ENCODE peak calls at places on chromosome 12, in nine cellular contexts. V is SK-N-SH, L is H1, F is stomach, T is transverse colon, I is K562, D is HepG2, S is sigmoid colon, N is suprapubic skin. J is an unnamed sample.

GRCh38 chr12:18383203-18383602 is 121.9 kb downstream of the PIK3C2G start:
- DNase-seq in V (no peak), L (no peak), F (no peak), T (no peak), I (no peak), D (peak; percentile 67), S (no peak), N (no peak), J (no peak)

GRCh38 chr12:93461503-93461902 is 5.8 kb upstream of the MRPL42 start:
- DNase-seq in V (no peak), L (no peak), F (no peak), T (no peak), I (no peak), D (no peak), S (no peak), N (no peak), J (no peak)

GRCh38 chr12:45314770-45315169 is 98.9 kb downstream of the ANO6 start:
- DNase-seq in V (no peak), L (no peak), F (no peak), T (no peak), I (no peak), D (no peak), S (no peak), N (no peak), J (no peak)

GRCh38 chr12:29691146-29691854 is 92.4 kb downstream of the TMTC1 start:
- DNase-seq in V (no peak), L (no peak), F (no peak), T (no peak), I (no peak), D (no peak), S (no peak), N (no peak), J (no peak)

GRCh38 chr12:21662122-21662792 is 4.6 kb upstream of the LDHB start:
- DNase-seq in V (no peak), L (no peak), F (no peak), T (no peak), I (no peak), D (no peak), S (no peak), N (no peak), J (no peak)

GRCh38 chr12:103879048-103879692 is 38.1 kb upstream of the NT5DC3 start:
- DNase-seq in V (no peak), L (no peak), F (no peak), T (no peak), I (no peak), D (no peak), S (no peak), N (no peak), J (no peak)

GRCh38 chr12:22101749-22102243 is 55.8 kb downstream of the CMAS start:
- DNase-seq in V (no peak), L (no peak), F (no peak), T (peak; percentile 10), I (no peak), D (no peak), S (no peak), N (no peak), J (no peak)

GRCh38 chr12:16198884-16199283 is 78.6 kb downstream of the SLC15A5 start:
- DNase-seq in V (no peak), L (no peak), F (no peak), T (no peak), I (no peak), D (no peak), S (no peak), N (no peak), J (no peak)

GRCh38 chr12:79834712-79835376 is 100.1 kb downstream of the PPP1R12A start:
- DNase-seq in V (no peak), L (no peak), F (no peak), T (no peak), I (no peak), D (no peak), S (no peak), N (no peak), J (no peak)

GRCh38 chr12:69570545-69571399 is 14.5 kb upstream of the CCT2 start:
- DNase-seq in V (peak; percentile 49), L (no peak), F (peak; percentile 49), T (peak; percentile 46), I (peak; percentile 64), D (peak; percentile 54), S (peak; percentile 68), N (no peak), J (peak; percentile 52)

GRCh38 chr12:117662620-117663395 is 301.4 kb upstream of the NOS1 start:
- DNase-seq in V (no peak), L (no peak), F (no peak), T (no peak), I (no peak), D (no peak), S (no peak), N (no peak), J (no peak)

GRCh38 chr12:93686572-93687365 is 9.6 kb downstream of the CRADD start:
- DNase-seq in V (no peak), L (no peak), F (no peak), T (no peak), I (no peak), D (no peak), S (no peak), N (no peak), J (no peak)

GRCh38 chr12:64877363-64878004 is 53.0 kb downstream of the TBC1D30 start:
- DNase-seq in V (no peak), L (no peak), F (no peak), T (no peak), I (no peak), D (no peak), S (no peak), N (no peak), J (no peak)

GRCh38 chr12:64875186-64875585 is 50.7 kb downstream of the TBC1D30 start:
- DNase-seq in V (no peak), L (no peak), F (no peak), T (no peak), I (no peak), D (no peak), S (no peak), N (no peak), J (no peak)

DNA sequence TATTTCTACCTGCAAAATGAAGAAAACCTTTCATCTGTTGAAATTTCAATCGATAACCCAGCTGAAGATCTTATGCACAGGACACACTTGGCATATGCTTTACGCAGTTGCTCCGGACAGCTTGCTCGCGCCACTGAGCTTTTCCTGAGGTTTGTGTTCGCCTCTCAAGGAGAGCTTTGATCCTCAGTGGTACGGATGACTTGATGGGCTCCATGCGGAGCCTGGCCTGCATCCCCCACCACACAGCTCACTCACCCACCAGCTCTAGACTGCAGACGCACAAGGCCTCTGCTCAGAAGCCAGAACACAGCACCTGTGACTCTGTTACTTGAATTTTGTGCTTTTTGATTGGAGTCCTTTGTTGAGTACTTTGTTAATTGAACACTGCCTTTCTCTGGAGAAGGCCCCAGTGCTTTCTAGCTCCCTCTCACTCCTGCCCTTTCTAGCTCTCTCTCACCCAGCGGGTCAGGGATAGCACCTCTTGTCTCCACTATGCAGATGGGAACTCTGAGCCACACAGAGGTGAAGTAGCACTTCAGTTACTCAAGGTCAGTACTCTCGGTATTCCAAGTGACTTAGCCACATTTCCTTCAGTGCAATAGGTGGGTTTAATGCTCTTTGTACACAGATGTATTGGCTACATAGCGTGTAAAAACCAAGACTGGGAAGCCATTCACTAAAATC is 52.1 kb downstream of the TBC1D30 start:
- DNase-seq in V (no peak), L (no peak), F (no peak), T (no peak), I (no peak), D (no peak), S (no peak), N (no peak), J (no peak)
- TF ChIP-seq EP300 in V (no peak), L (no peak), F (no peak), T (no peak), I (no peak), D (no peak), S (no peak), N (no peak), J (no peak)

GRCh38 chr12:64840949-64841717 is 16.7 kb downstream of the TBC1D30 start:
- DNase-seq in V (no peak), L (no peak), F (no peak), T (peak; percentile 53), I (no peak), D (no peak), S (no peak), N (no peak), J (no peak)
- H3K27me3 ChIP-seq in V (no peaks in the 10 kb centered on the region), L (no peaks in the 10 kb centered on the region), F (no peaks in the 10 kb centered on the region), T (no peaks in the 10 kb centered on the region), I (peaks cover 4% of the 10 kb centered on the region), D (no peaks in the 10 kb centered on the region), S (no peaks in the 10 kb centered on the region), N (no peaks in the 10 kb centered on the region), J (no peaks in the 10 kb centered on the region)

DNA sequence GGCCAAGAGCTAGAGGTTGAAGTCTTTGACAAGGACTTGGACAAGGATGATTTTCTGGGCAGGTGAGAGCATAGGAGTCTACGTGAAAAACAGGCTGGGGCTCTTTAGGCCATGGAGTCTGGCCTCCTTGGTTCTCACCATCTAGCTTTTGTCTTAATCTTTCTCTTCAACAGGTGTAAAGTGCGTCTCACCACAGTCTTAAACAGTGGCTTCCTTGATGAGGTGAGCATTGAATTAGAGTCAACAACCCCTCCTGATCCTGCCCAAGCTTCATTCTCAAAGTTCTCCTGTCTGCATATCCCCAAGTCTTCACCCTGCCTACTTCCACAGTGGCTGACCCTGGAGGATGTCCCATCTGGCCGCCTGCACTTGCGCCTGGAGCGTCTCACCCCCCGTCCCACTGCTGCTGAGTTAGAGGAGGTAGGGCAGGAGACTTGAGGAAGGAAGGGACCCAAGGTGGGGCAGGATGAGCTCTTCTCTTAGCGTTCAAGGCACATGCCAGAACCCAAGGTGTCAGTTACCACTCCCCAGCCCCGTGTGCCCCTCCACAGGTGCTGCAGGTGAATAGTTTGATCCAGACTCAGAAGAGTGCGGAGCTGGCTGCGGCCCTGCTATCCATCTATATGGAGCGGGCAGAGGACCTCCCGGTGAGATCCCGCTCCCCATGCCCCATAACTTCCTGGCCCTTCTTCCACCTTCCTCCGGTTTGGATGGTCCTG is 9.9 kb downstream of the ESYT1 start:
- DNase-seq in V (no peak), L (no peak), F (no peak), T (no peak), I (no peak), D (no peak), S (no peak), N (no peak), J (no peak)
- TF ChIP-seq EP300 in V (no peak), L (no peak), F (no peak), T (no peak), I (no peak), D (no peak), S (no peak), N (no peak), J (no peak)

GRCh38 chr12:130685850-130686249 is 30.2 kb downstream of the RIMBP2 start:
- DNase-seq in V (peak; percentile 45), L (no peak), F (no peak), T (no peak), I (no peak), D (no peak), S (no peak), N (no peak), J (no peak)

GRCh38 chr12:130685250-130685649 is 30.8 kb downstream of the RIMBP2 start:
- DNase-seq in V (no peak), L (no peak), F (no peak), T (no peak), I (no peak), D (no peak), S (no peak), N (no peak), J (no peak)

GRCh38 chr12:130683811-130684210 is 32.3 kb downstream of the RIMBP2 start:
- DNase-seq in V (no peak), L (no peak), F (no peak), T (no peak), I (no peak), D (no peak), S (no peak), N (no peak), J (no peak)

GRCh38 chr12:130680451-130680990 is 35.6 kb downstream of the RIMBP2 start:
- DNase-seq in V (no peak), L (no peak), F (no peak), T (no peak), I (no peak), D (no peak), S (no peak), N (no peak), J (no peak)

GRCh38 chr12:130683080-130683479 is 33.0 kb downstream of the RIMBP2 start:
- DNase-seq in V (no peak), L (no peak), F (no peak), T (no peak), I (no peak), D (no peak), S (no peak), N (no peak), J (no peak)
- H3K27me3 ChIP-seq in V (no peaks in the 10 kb centered on the region), L (no peaks in the 10 kb centered on the region), F (no peaks in the 10 kb centered on the region), T (peaks cover 6% of the 10 kb centered on the region), I (peaks cover 45% of the 10 kb centered on the region), D (peaks cover 3% of the 10 kb centered on the region), S (peaks cover 26% of the 10 kb centered on the region), N (no peaks in the 10 kb centered on the region), J (no peaks in the 10 kb centered on the region)

J was measured in ovary.